ENCODE peak calls at places on chromosomes 4 and X, in five cellular contexts. One of them, this sample, is unnamed.
A peak's percentile ranks its signal among the peaks of the same experiment; 100 is the strongest.

GRCh38 chr4:102678695-102679335 is 82.0 kb downstream of the MANBA start:
- DNase-seq in neural crest cell: no peak
- DNase-seq in dermis blood vessel endothelial cell: no peak
- DNase-seq in AG04450: no peak
- DNase-seq in AG20443: no peak
- DNase-seq in this sample: no peak

GRCh38 chrX:39602226-39602625 is 495.5 kb downstream of the BCOR start:
- DNase-seq in AG20443: no peak
- DNase-seq in dermis blood vessel endothelial cell: no peak
- DNase-seq in neural crest cell: no peak
- DNase-seq in AG04450: no peak
- DNase-seq in this sample: no peak

GRCh38 chr4:40311811-40312346 is 23.3 kb upstream of the CHRNA9 start:
- DNase-seq in AG20443: no peak
- DNase-seq in dermis blood vessel endothelial cell: peak; percentile 92
- DNase-seq in neural crest cell: no peak
- DNase-seq in AG04450: no peak
- DNase-seq in this sample: no peak

GRCh38 chrX:3576886-3577516 is 136.4 kb downstream of the PRKX start:
- DNase-seq in dermis blood vessel endothelial cell: no peak
- DNase-seq in AG04450: peak; percentile 54
- DNase-seq in neural crest cell: no peak
- DNase-seq in AG20443: peak; percentile 21
- DNase-seq in this sample: no peak

GRCh38 chr4:84394386-84394785 is 104.7 kb downstream of the NKX6-1 start:
- DNase-seq in AG20443: no peak
- DNase-seq in AG04450: no peak
- DNase-seq in neural crest cell: no peak
- DNase-seq in dermis blood vessel endothelial cell: no peak
- DNase-seq in this sample: no peak

GRCh38 chr4:54085284-54085683 is 14.7 kb upstream of the GSX2 start:
- DNase-seq in dermis blood vessel endothelial cell: peak; percentile 90
- DNase-seq in AG20443: peak; percentile 82
- DNase-seq in AG04450: peak; percentile 69
- DNase-seq in neural crest cell: no peak
- DNase-seq in this sample: no peak

GRCh38 chr4:184288451-184289178 is 70.9 kb upstream of the ENPP6 start:
- DNase-seq in AG04450: no peak
- DNase-seq in AG20443: no peak
- DNase-seq in neural crest cell: no peak
- DNase-seq in dermis blood vessel endothelial cell: no peak
- DNase-seq in this sample: no peak

GRCh38 chr4:656651-657337 is 17.3 kb downstream of the ATP5ME start:
- DNase-seq in neural crest cell: no peak
- DNase-seq in AG20443: no peak
- DNase-seq in AG04450: no peak
- DNase-seq in dermis blood vessel endothelial cell: no peak
- DNase-seq in this sample: no peak

GRCh38 chr4:122015203-122015602 is 63.3 kb upstream of the TRPC3 start:
- DNase-seq in AG20443: no peak
- DNase-seq in neural crest cell: no peak
- DNase-seq in dermis blood vessel endothelial cell: no peak
- DNase-seq in AG04450: no peak
- DNase-seq in this sample: no peak

GRCh38 chr4:123599061-123599919 is 202.7 kb downstream of the SPRY1 start:
- DNase-seq in neural crest cell: no peak
- DNase-seq in dermis blood vessel endothelial cell: peak; percentile 19
- DNase-seq in AG20443: peak; percentile 32
- DNase-seq in AG04450: no peak
- DNase-seq in this sample: no peak

GRCh38 chr4:155593793-155594192 is 72.9 kb upstream of the GUCY1A1 start:
- DNase-seq in neural crest cell: no peak
- DNase-seq in AG04450: no peak
- DNase-seq in dermis blood vessel endothelial cell: no peak
- DNase-seq in AG20443: no peak
- DNase-seq in this sample: no peak

GRCh38 chrX:9533611-9534010 is 68.8 kb downstream of the TBL1X start:
- DNase-seq in dermis blood vessel endothelial cell: no peak
- DNase-seq in neural crest cell: no peak
- DNase-seq in AG04450: no peak
- DNase-seq in AG20443: no peak
- DNase-seq in this sample: no peak

GRCh38 chr4:16055937-16056336 is 27.9 kb downstream of the PROM1 start:
- DNase-seq in dermis blood vessel endothelial cell: no peak
- DNase-seq in AG20443: no peak
- DNase-seq in AG04450: no peak
- DNase-seq in neural crest cell: no peak
- DNase-seq in this sample: no peak

GRCh38 chrX:53429755-53430154 is 4.4 kb downstream of the HSD17B10 start:
- DNase-seq in AG04450: no peak
- DNase-seq in AG20443: no peak
- DNase-seq in dermis blood vessel endothelial cell: no peak
- DNase-seq in neural crest cell: no peak
- DNase-seq in this sample: no peak

GRCh38 chr4:99324978-99325377 is 3.8 kb upstream of the ADH1B start:
- DNase-seq in neural crest cell: no peak
- DNase-seq in AG04450: peak; percentile 70
- DNase-seq in dermis blood vessel endothelial cell: no peak
- DNase-seq in AG20443: peak; percentile 87
- DNase-seq in this sample: peak; percentile 94

GRCh38 chr4:189090174-189090814 is 850.4 kb upstream of the FRG1 start:
- DNase-seq in neural crest cell: no peak
- DNase-seq in AG20443: peak; percentile 20
- DNase-seq in AG04450: no peak
- DNase-seq in dermis blood vessel endothelial cell: peak; percentile 26
- DNase-seq in this sample: no peak

GRCh38 chr4:183797445-183798248 is 107.5 kb upstream of the STOX2 start:
- DNase-seq in neural crest cell: peak; percentile 47
- DNase-seq in AG20443: peak; percentile 45
- DNase-seq in AG04450: no peak
- DNase-seq in dermis blood vessel endothelial cell: peak; percentile 19
- DNase-seq in this sample: no peak

GRCh38 chr4:152668338-152668964 is 11.3 kb downstream of the TMEM154 start:
- DNase-seq in neural crest cell: no peak
- DNase-seq in AG04450: no peak
- DNase-seq in AG20443: no peak
- DNase-seq in dermis blood vessel endothelial cell: no peak
- DNase-seq in this sample: no peak

GRCh38 chr4:3708103-3708510 is 58.1 kb upstream of the ADRA2C start:
- DNase-seq in neural crest cell: no peak
- DNase-seq in AG20443: peak; percentile 85
- DNase-seq in AG04450: no peak
- DNase-seq in dermis blood vessel endothelial cell: no peak
- DNase-seq in this sample: no peak

GRCh38 chr4:125313989-125314602 is 659 bp upstream of the FAT4 start:
- DNase-seq in dermis blood vessel endothelial cell: no peak
- DNase-seq in neural crest cell: no peak
- DNase-seq in AG20443: no peak
- DNase-seq in AG04450: no peak
- DNase-seq in this sample: no peak

GRCh38 chrX:68433155-68433980 is at the start of gene OPHN1:
- DNase-seq in AG04450: no peak
- DNase-seq in dermis blood vessel endothelial cell: peak; percentile 78
- DNase-seq in neural crest cell: peak; percentile 39
- DNase-seq in AG20443: peak; percentile 78
- DNase-seq in this sample: peak; percentile 90

GRCh38 chr4:99062120-99062519 is 26.5 kb downstream of the ADH5 start:
- DNase-seq in neural crest cell: no peak
- DNase-seq in dermis blood vessel endothelial cell: no peak
- DNase-seq in AG20443: no peak
- DNase-seq in AG04450: no peak
- DNase-seq in this sample: no peak

GRCh38 chr4:39860804-39861203 is 116.9 kb downstream of the PDS5A start:
- DNase-seq in AG04450: no peak
- DNase-seq in neural crest cell: no peak
- DNase-seq in AG20443: no peak
- DNase-seq in dermis blood vessel endothelial cell: no peak
- DNase-seq in this sample: no peak

GRCh38 chrX:51614353-51614752 is 4.4 kb downstream of the CENPVL3 start:
- DNase-seq in dermis blood vessel endothelial cell: peak; percentile 41
- DNase-seq in AG04450: peak; percentile 4
- DNase-seq in neural crest cell: peak; percentile 1
- DNase-seq in AG20443: peak; percentile 23
- DNase-seq in this sample: no peak

GRCh38 chr4:51942108-51942832 is 77.9 kb downstream of the LRRC66 start:
- DNase-seq in neural crest cell: no peak
- DNase-seq in dermis blood vessel endothelial cell: no peak
- DNase-seq in AG20443: peak; percentile 64
- DNase-seq in AG04450: no peak
- DNase-seq in this sample: no peak

GRCh38 chrX:107826286-107827136 is 845 bp downstream of the MID2 start:
- DNase-seq in neural crest cell: peak; percentile 28
- DNase-seq in AG20443: peak; percentile 60
- DNase-seq in AG04450: no peak
- DNase-seq in dermis blood vessel endothelial cell: peak; percentile 53
- DNase-seq in this sample: peak; percentile 67

GRCh38 chr4:9964884-9965283 is 56.4 kb downstream of the SLC2A9 start:
- DNase-seq in neural crest cell: no peak
- DNase-seq in AG04450: no peak
- DNase-seq in AG20443: no peak
- DNase-seq in dermis blood vessel endothelial cell: peak; percentile 7
- DNase-seq in this sample: no peak

GRCh38 chrX:104310084-104310483 is 55.4 kb upstream of the ESX1 start:
- DNase-seq in dermis blood vessel endothelial cell: peak; percentile 47
- DNase-seq in AG20443: peak; percentile 29
- DNase-seq in AG04450: no peak
- DNase-seq in neural crest cell: no peak
- DNase-seq in this sample: no peak

GRCh38 chrX:40996886-40997530 is 88.2 kb upstream of the USP9X start:
- DNase-seq in AG04450: no peak
- DNase-seq in AG20443: peak; percentile 25
- DNase-seq in dermis blood vessel endothelial cell: peak; percentile 65
- DNase-seq in neural crest cell: no peak
- DNase-seq in this sample: no peak

GRCh38 chr4:115678425-115678941 is 565.1 kb upstream of the NDST4 start:
- DNase-seq in AG04450: no peak
- DNase-seq in dermis blood vessel endothelial cell: no peak
- DNase-seq in neural crest cell: no peak
- DNase-seq in AG20443: no peak
- DNase-seq in this sample: no peak

This sample was measured in sigmoid colon.